ENCODE peak calls at places on chromosomes 6 and 20, in six cellular contexts. A is H7, Z is GM23338, T is MV-4-11, O is right lobe of liver, I is NCI-H1092 treated with DMSO at 0.1 percent for 48 hours. M is an unnamed sample.

GRCh38 chr6:36178544-36178943 is 18.0 kb upstream of the BRPF3 start:
- DNase-seq in A (no peak), Z (no peak), T (no peak), O (no peak), I (no peak), M (no peak)

GRCh38 chr20:45317826-45318225 is 9.7 kb upstream of the MATN4 start:
- DNase-seq in A (no peak), Z (no peak), T (no peak), O (no peak), I (no peak), M (no peak)

GRCh38 chr20:21125072-21125848 is 622 bp upstream of the KIZ start:
- DNase-seq in A (peak; percentile 33), Z (peak; percentile 57), T (no peak), O (peak; percentile 63), I (peak; percentile 79), M (peak; percentile 53)

GRCh38 chr20:22411568-22412450 is 172.6 kb downstream of the FOXA2 start:
- DNase-seq in A (no peak), Z (no peak), T (peak; percentile 79), O (peak; percentile 67), I (no peak), M (no peak)

GRCh38 chr6:125872259-125872921 is 81.6 kb downstream of the NCOA7 start:
- DNase-seq in A (no peak), Z (no peak), T (no peak), O (no peak), I (no peak), M (peak; percentile 91)

GRCh38 chr20:1535420-1536175 is 21.9 kb downstream of the SIRPD start:
- DNase-seq in A (no peak), Z (no peak), T (peak; percentile 98), O (no peak), I (no peak), M (peak; percentile 39)

GRCh38 chr6:119166024-119166782 is 87.7 kb upstream of the FAM184A start:
- DNase-seq in A (no peak), Z (no peak), T (peak; percentile 43), O (no peak), I (no peak), M (no peak)

GRCh38 chr6:54998576-54998975 is 152.0 kb downstream of the FAM83B start:
- DNase-seq in A (no peak), Z (no peak), T (no peak), O (no peak), I (no peak), M (no peak)

GRCh38 chr6:37612475-37612874 is 85.2 kb downstream of the MDGA1 start:
- DNase-seq in A (no peak), Z (no peak), T (no peak), O (no peak), I (no peak), M (peak; percentile 39)

GRCh38 chr6:72386324-72386723 is 235.5 kb upstream of the KCNQ5 start:
- DNase-seq in A (no peak), Z (no peak), T (peak; percentile 45), O (no peak), I (no peak), M (no peak)

GRCh38 chr20:4065405-4065841 is 50.1 kb upstream of the RNF24 start:
- DNase-seq in A (no peak), Z (no peak), T (peak; percentile 2), O (no peak), I (no peak), M (no peak)

GRCh38 chr20:62459488-62459887 is 16.3 kb downstream of the GATA5 start:
- DNase-seq in A (no peak), Z (no peak), T (no peak), O (no peak), I (no peak), M (no peak)

GRCh38 chr6:16639689-16640480 is 121.4 kb downstream of the ATXN1 start:
- DNase-seq in A (no peak), Z (no peak), T (peak; percentile 30), O (no peak), I (no peak), M (peak; percentile 57)

GRCh38 chr6:105536961-105537360 is 134.1 kb upstream of the PREP start:
- DNase-seq in A (no peak), Z (no peak), T (no peak), O (no peak), I (no peak), M (no peak)

GRCh38 chr20:51528263-51529026 is 14.1 kb downstream of the NFATC2 start:
- DNase-seq in A (no peak), Z (no peak), T (no peak), O (no peak), I (no peak), M (no peak)

GRCh38 chr20:37598101-37598530 is 70.4 kb upstream of the BLCAP start:
- DNase-seq in A (peak; percentile 80), Z (peak; percentile 81), T (no peak), O (no peak), I (peak; percentile 78), M (no peak)

GRCh38 chr6:35613762-35614161 is 75.0 kb downstream of the FKBP5 start:
- DNase-seq in A (no peak), Z (no peak), T (no peak), O (no peak), I (no peak), M (no peak)

GRCh38 chr20:9246731-9247130 is 177.8 kb downstream of the PLCB4 start:
- DNase-seq in A (no peak), Z (no peak), T (no peak), O (no peak), I (no peak), M (no peak)

GRCh38 chr6:49479308-49480004 is 16.3 kb downstream of the CENPQ start:
- DNase-seq in A (no peak), Z (no peak), T (no peak), O (no peak), I (no peak), M (no peak)

GRCh38 chr6:116165596-116165995 is 39.7 kb upstream of the COL10A1 start:
- DNase-seq in A (no peak), Z (no peak), T (no peak), O (no peak), I (no peak), M (no peak)

GRCh38 chr6:21539621-21540100 is 53.9 kb upstream of the SOX4 start:
- DNase-seq in A (no peak), Z (no peak), T (no peak), O (no peak), I (no peak), M (no peak)

GRCh38 chr6:13605634-13606033 is 9.5 kb upstream of the NOL7 start:
- DNase-seq in A (no peak), Z (no peak), T (no peak), O (no peak), I (no peak), M (no peak)

GRCh38 chr6:4185419-4185818 is 50.0 kb upstream of the ECI2 start:
- DNase-seq in A (no peak), Z (no peak), T (no peak), O (no peak), I (no peak), M (no peak)

GRCh38 chr6:123962508-123962907 is 158.8 kb downstream of the NKAIN2 start:
- DNase-seq in A (no peak), Z (no peak), T (no peak), O (peak; percentile 95), I (peak; percentile 74), M (no peak)

GRCh38 chr6:55047433-55048044 is 126.8 kb upstream of the HCRTR2 start:
- DNase-seq in A (no peak), Z (no peak), T (peak; percentile 95), O (no peak), I (no peak), M (peak; percentile 32)